ENCODE peak calls at places on chromosome 7, in eight cellular contexts. X is A549, G is body of pancreas, Y is heart left ventricle, T is gastrocnemius medialis, N is K562, Q is right lobe of liver, Z is HCT116. M is an unnamed sample.

GRCh38 chr7:36667007-36667406 is 57.3 kb downstream of the AOAH start:
- ATAC-seq in Y (no peak), Q (no peak), Z (no peak), G (no peak), X (no peak), N (no peak), T (no peak), M (no peak)

GRCh38 chr7:112080441-112080840 is 125.8 kb downstream of the DOCK4 start:
- ATAC-seq in N (no peak), Q (peak), Z (no peak), T (peak), X (peak), G (peak), Y (peak), M (peak)

GRCh38 chr7:2138146-2138765 is 94.5 kb downstream of the MAD1L1 start:
- ATAC-seq in X (no peak), Y (no peak), G (no peak), Z (no peak), T (no peak), N (no peak), Q (peak), M (no peak)

GRCh38 chr7:141551080-141551772 is at the start of gene AGK:
- ATAC-seq in X (peak), Z (peak), N (peak), T (peak), Q (peak), Y (peak), G (peak), M (peak)

GRCh38 chr7:45415265-45415664 is 158.9 kb upstream of the ADCY1 start:
- ATAC-seq in Z (no peak), G (no peak), Y (no peak), T (no peak), Q (no peak), N (no peak), X (no peak), M (no peak)

GRCh38 chr7:75772081-75773077 is at the start of gene CCL26:
- ATAC-seq in Q (no peak), Y (no peak), N (peak), X (peak), G (peak), Z (peak), T (peak), M (peak)

GRCh38 chr7:78081344-78081743 is 282.8 kb downstream of the PHTF2 start:
- ATAC-seq in Y (no peak), N (no peak), Q (no peak), Z (no peak), X (no peak), T (no peak), G (no peak), M (no peak)

GRCh38 chr7:131895541-131896173 is 339.2 kb upstream of the PODXL start:
- ATAC-seq in G (no peak), T (no peak), Q (no peak), Y (no peak), N (no peak), X (peak), Z (peak), M (no peak)

GRCh38 chr7:44979481-44980392 is 922 bp upstream of the MYO1G start:
- ATAC-seq in T (no peak), N (no peak), X (peak), Y (no peak), Z (no peak), Q (no peak), G (no peak), M (peak)

GRCh38 chr7:116246357-116246756 is 36.0 kb downstream of the TES start:
- ATAC-seq in N (no peak), Z (no peak), X (no peak), G (no peak), Y (no peak), T (no peak), Q (no peak), M (no peak)

GRCh38 chr7:112129655-112130323 is 76.4 kb downstream of the DOCK4 start:
- ATAC-seq in T (peak), X (no peak), Z (no peak), Y (peak), G (peak), Q (peak), N (no peak), M (peak)

GRCh38 chr7:129503725-129504124 is 1.4 kb downstream of the SMKR1 start:
- ATAC-seq in Q (no peak), Y (no peak), T (no peak), N (no peak), G (no peak), Z (no peak), X (no peak), M (no peak)

GRCh38 chr7:6294839-6295238 is 22.4 kb upstream of the CYTH3 start:
- ATAC-seq in T (no peak), Z (no peak), N (no peak), Q (no peak), Y (no peak), G (no peak), X (peak), M (no peak)

GRCh38 chr7:148633761-148634160 is 43.2 kb downstream of the C7orf33 start:
- ATAC-seq in X (no peak), T (peak), N (no peak), G (no peak), Q (no peak), Y (no peak), Z (no peak), M (no peak)

GRCh38 chr7:114574384-114574783 is 159.8 kb downstream of the FOXP2 start:
- ATAC-seq in Y (no peak), T (peak), N (no peak), Q (peak), X (no peak), Z (no peak), G (peak), M (no peak)

GRCh38 chr7:24781106-24781505 is 23.8 kb upstream of the GSDME start:
- ATAC-seq in N (no peak), Z (no peak), T (no peak), G (no peak), Q (no peak), X (no peak), Y (no peak), M (no peak)

GRCh38 chr7:44108768-44109750 is 4.9 kb downstream of the AEBP1 start:
- ATAC-seq in G (no peak), N (peak), Y (no peak), Z (peak), Q (no peak), X (peak), T (no peak), M (no peak)

GRCh38 chr7:2116903-2117680 is 115.7 kb downstream of the MAD1L1 start:
- ATAC-seq in G (no peak), N (no peak), X (no peak), Z (peak), Q (peak), Y (peak), T (no peak), M (peak)

GRCh38 chr7:50182734-50183133 is 89.7 kb upstream of the ZPBP start:
- ATAC-seq in X (no peak), N (no peak), T (no peak), G (no peak), Z (no peak), Q (peak), Y (peak), M (peak)

GRCh38 chr7:71746004-71746403 is 614.1 kb downstream of the GALNT17 start:
- ATAC-seq in G (no peak), X (no peak), Z (no peak), T (no peak), Q (no peak), N (no peak), Y (no peak), M (no peak)

GRCh38 chr7:20238754-20239324 is 21.7 kb upstream of the MACC1 start:
- ATAC-seq in Z (no peak), G (no peak), Q (peak), X (no peak), Y (no peak), T (no peak), N (peak), M (no peak)

GRCh38 chr7:85733163-85733915 is 546.5 kb upstream of the SEMA3D start:
- ATAC-seq in N (no peak), G (no peak), X (peak), Q (no peak), Y (no peak), Z (no peak), T (no peak), M (no peak)

GRCh38 chr7:55127135-55127551 is 108.3 kb downstream of the EGFR start:
- ATAC-seq in G (no peak), Q (no peak), N (no peak), X (no peak), Y (no peak), Z (no peak), T (no peak), M (no peak)

GRCh38 chr7:140298213-140298612 is 100.1 kb downstream of the SLC37A3 start:
- ATAC-seq in T (no peak), X (no peak), Q (no peak), Z (no peak), N (no peak), Y (no peak), G (no peak), M (no peak)

GRCh38 chr7:22452142-22452763 is 47.7 kb downstream of the STEAP1B start:
- ATAC-seq in T (peak), G (peak), Q (peak), X (peak), Y (peak), N (peak), Z (peak), M (peak)
- H3K4me3 ChIP-seq in T (peak), G (no peak), Q (no peak), X (peak), Y (peak), N (no peak), Z (peak), M (no peak)

DNA sequence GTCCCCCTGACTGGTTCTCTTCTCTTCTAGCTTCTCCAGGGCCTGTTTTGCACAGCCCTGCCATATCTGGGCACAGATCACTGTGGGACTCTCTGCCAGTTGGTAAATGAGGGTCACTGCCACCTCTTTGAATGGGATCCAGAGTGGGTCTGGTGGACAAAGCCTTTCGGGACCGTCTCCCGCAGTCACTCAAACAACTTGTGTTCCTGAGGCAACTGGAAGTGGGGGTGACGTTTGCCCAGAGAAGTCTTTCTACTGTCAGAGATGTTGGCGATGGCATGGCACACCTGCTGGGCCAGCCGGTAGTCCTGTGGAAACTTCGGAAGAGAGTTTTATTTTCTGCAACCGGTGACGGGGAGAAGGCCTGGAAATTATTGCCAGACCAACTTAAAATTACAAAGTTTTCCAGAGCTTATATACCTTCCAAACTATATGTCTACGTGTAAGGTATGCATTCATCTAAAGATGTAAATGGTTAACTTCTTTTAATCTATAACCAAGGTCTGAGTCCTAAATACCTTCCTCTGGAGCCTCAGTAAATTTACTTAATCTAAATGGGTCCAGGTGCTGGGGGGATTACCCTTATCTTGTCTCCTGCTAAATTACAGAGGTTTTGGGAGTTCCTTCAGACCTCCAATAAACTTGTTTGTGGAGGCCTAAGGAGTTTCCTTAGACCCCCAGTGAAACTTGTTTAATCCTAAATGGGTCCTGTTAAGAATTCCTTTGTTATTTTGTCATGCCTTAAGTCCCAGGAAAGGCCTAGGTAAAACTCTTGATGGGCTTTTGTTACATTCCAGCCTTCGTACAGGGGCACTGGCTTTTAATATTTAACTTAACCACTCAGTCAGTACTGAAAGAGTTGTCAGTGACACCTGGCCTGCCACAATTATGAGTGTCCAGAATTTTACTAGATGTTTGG is 94.0 kb downstream of the NPSR1 start:
- ATAC-seq in X (no peak), Y (no peak), T (no peak), Z (no peak), Q (no peak), G (no peak), N (no peak), M (no peak)
- TF ChIP-seq POLR2A in X (no peak), Y (no peak), T (no peak), Z (no peak), Q (no peak), G (no peak), N (no peak), M (no peak)

GRCh38 chr7:108848486-108848885 is 278.8 kb downstream of the DNAJB9 start:
- ATAC-seq in Z (no peak), G (no peak), Y (no peak), Q (no peak), X (no peak), T (no peak), N (no peak), M (no peak)
- TF ChIP-seq CTCF in Z (no peak), G (no peak), Y (no peak), Q (no peak), X (no peak), T (no peak), N (no peak), M (no peak)

DNA sequence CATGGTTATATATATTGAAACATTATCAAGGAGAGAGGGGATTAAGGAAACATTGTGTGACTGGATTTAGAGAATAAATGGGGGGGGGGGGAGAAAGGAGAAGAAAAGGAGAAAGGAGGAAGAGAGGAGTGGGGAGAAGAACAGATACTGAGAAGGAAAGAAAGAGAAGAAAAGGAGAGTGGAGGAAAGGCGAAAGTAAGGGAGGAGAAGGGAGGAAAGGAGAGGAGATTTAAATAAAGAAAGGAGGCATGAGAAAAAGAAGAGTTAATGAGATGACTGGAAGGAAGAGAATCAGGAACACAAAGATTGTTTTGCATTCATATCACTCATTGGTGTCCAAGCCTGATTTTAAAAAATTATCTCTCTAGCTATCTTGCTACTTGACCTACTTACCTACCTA is 16.1 kb upstream of the TSPAN12 start:
- ATAC-seq in G (no peak), X (no peak), N (no peak), Z (no peak), T (no peak), Q (no peak), Y (no peak), M (no peak)
- H3K4me3 ChIP-seq in G (no peak), X (no peak), N (no peak), Z (no peak), T (no peak), Q (no peak), Y (no peak), M (no peak)

GRCh38 chr7:158956805-158957506 is 100.6 kb downstream of the DYNC2I1 start:
- ATAC-seq in T (no peak), X (no peak), G (no peak), Z (no peak), N (no peak), Y (no peak), Q (no peak), M (no peak)
- TF ChIP-seq POLR2A in T (no peak), X (no peak), G (no peak), Z (no peak), N (no peak), Y (no peak), Q (no peak), M (no peak)

DNA sequence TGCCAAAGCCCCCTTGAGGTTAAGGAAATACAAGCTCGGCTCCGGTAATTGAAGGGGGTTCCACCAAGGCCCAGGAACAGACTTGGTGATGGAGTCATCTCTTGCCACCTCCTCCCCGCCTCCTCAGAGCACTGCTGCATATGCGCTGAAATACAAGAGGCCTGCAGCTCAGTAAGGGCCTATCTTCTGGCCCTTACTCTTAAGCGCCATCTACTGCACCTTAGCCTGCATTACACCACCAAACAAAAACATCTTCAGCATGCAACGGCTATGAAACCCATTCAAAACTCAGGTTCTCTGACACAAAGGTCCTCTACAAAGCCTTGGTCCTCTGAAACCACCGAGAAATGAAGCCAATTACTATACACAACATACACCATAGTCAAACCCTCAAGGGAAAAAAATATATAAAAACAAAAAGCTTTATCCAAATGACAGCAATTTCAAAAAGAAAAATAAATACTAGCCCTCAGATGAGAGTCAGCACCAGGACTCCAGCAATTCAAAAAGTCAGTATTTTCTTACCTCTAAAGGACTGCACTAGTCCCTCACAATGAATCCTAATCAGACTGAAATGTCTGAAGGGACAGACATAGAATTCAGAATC is 176.8 kb upstream of the TBX20 start:
- ATAC-seq in N (peak), Q (peak), Z (peak), T (no peak), X (peak), G (no peak), Y (no peak), M (no peak)
- TF ChIP-seq CTCF in N (peak), Q (peak), Z (peak), T (no peak), X (no peak), G (no peak), Y (no peak), M (no peak)